ENCODE peak calls at places on chromosomes 4 and X, in five cellular contexts. G is astrocyte of the spinal cord, R is endothelial cell, U is PC-3, H is uterus. N is an unnamed sample.

GRCh38 chr4:184544711-184545409 is 70.5 kb upstream of the IRF2 start:
- DNase-seq in G (no peak), R (no peak), U (no peak), H (no peak), N (no peak)

GRCh38 chr4:172578712-172579111 is 589.9 kb upstream of the GALNT7 start:
- DNase-seq in G (peak), R (no peak), U (no peak), H (no peak), N (no peak)

GRCh38 chr4:60396680-60397079 is 803.4 kb upstream of the ADGRL3 start:
- DNase-seq in G (no peak), R (no peak), U (peak), H (no peak), N (no peak)

GRCh38 chr4:121943941-121944340 is 7.9 kb downstream of the TRPC3 start:
- DNase-seq in G (no peak), R (peak), U (no peak), H (no peak), N (peak)

GRCh38 chrX:39791691-39792090 is 306.1 kb downstream of the BCOR start:
- DNase-seq in G (no peak), R (no peak), U (no peak), H (no peak), N (no peak)

GRCh38 chr4:108370291-108370690 is 201.6 kb upstream of the LEF1 start:
- DNase-seq in G (no peak), R (no peak), U (no peak), H (no peak), N (peak)

GRCh38 chr4:121252224-121252806 is 88.2 kb upstream of the TNIP3 start:
- DNase-seq in G (peak), R (peak), U (peak), H (peak), N (peak)

GRCh38 chr4:56723201-56723605 is 42.1 kb upstream of the HOPX start:
- DNase-seq in G (no peak), R (no peak), U (peak), H (no peak), N (no peak)

GRCh38 chrX:113906168-113906567 is 677.7 kb upstream of the HTR2C start:
- DNase-seq in G (no peak), R (no peak), U (no peak), H (no peak), N (no peak)

GRCh38 chr4:152482211-152482610 is 53.7 kb downstream of the FBXW7 start:
- DNase-seq in G (no peak), R (no peak), U (peak), H (no peak), N (no peak)

DNA sequence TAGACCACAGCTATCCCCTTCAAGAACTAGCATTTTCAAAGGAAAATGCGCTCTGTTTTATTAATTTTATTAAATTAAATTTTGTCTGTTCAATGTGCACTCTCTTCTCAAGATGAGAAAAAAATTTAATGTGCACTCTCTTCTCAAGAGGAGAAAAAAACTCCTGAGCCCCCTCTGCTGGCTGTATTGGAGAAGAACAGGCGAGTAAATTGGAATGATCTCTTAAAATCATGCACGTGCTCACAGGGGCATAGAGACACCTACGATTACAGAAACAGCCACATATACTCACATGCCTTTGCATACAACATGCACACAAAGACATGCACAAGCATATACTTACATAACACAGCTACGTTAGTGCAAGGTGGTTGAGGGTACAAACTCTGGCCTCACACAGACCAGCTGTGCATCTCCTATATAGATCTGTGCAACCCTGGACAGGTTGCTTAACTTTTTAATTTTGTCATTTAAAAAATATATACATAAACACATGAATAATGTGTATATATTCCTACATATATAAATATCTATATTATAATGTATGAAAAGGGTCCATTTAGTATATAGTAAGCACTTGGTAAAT is 176.2 kb upstream of the CXorf66 start:
- DNase-seq in G (peak), R (peak), U (peak), H (no peak), N (peak)
- TF ChIP-seq CTCF in G (peak), R (peak), U (peak), H (peak), N (peak)

DNA sequence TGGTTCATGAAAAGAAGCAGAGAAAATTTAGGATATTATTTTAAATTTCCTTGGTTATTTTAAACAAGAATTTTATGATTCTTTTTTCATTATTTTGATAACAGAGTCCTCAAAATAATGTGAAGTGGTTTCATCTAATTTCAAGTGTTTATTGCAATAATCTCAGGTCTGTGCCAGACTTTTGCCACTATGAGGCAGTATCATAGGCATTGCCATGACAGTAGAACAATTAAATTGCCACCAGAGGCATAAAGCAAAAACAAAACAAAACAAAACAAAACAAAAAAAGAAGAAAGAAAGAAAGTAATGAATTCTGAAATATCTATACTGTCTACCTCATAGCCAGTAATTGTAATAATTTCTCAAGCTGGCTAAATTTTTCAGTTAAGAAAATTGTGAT is 739.2 kb downstream of the KCTD8 start:
- DNase-seq in G (no peak), R (no peak), U (peak), H (no peak), N (no peak)
- TF ChIP-seq CTCF in G (no peak), R (no peak), U (peak), H (no peak), N (no peak)

DNA sequence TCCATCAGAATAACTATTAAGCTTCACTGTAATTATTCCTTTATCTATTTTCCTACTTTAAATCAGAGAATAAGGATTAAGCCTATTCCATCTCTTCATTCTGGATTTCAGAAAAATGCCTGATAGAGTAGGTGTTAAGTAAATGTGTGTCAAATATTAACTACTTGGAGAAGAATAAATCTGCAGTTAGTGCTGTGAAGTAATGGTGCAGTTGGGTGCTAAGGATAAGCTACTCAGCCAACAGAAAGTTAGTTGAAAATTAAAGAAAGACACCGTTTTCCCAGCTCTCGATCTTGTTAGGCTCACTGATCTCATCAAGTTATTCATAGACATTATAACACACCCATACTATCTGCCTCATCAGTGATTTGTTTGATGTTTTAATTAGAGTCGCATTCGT is 7.1 kb downstream of the PF4V1 start:
- DNase-seq in G (no peak), R (no peak), U (no peak), H (no peak), N (no peak)
- TF ChIP-seq CTCF in G (no peak), R (no peak), U (no peak), H (no peak), N (no peak)

DNA sequence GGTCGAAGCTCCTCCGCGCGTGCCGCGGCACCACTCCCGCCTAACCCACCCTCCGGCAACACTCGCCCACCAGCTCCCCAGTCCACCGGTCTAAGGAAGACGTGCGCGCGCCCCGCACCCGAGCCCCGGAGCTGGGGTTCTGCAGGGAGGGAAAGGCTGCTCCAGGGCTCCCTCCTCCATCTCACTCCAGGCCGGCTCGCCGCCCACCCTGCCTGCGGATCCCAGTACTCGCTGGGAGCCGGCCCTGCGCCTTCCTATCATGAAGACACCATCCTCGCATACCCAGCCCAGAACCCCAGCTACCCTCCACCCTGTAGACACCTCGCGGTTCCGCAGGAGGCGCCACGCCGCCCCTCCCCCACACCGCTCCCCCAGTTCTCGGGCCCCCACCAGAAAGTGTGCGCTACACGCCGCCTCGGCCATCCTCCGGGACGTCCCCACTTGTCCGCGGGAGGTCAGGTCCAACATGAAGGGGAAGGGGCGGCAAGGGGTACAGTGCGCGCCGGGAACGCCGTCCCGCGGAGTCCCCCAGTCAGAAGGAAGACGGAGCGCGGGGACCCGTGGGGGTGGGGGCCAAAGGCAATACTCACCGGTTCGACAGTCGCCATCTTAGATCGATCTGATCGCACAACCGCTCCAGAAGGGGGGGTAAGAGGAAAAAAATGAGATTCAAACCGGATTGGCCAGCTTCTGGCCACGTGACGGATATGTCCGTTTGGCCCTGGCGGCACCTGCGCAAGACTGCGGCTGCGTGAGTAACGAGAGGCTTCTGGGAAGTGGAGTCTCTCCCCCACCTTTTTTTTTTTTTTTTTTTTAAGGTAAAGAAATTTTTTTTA is at the start of gene EIF4E:
- DNase-seq in G (peak), R (peak), U (peak), H (peak), N (peak)
- TF ChIP-seq CTCF in G (no peak), R (no peak), U (no peak), H (peak), N (no peak)

N was measured in nephron progenitor cell.